ENCODE peak calls at places on chromosome 14, in five cellular contexts. K is memory B cell, I is stomach, V is foreskin keratinocyte, W is kidney tubule cell. U is an unnamed sample.

GRCh38 chr14:58167891-58168290 is 15.9 kb upstream of the ARMH4 start:
- DNase-seq in K (no peak), I (no peak), V (no peak), W (no peak), U (no peak)

GRCh38 chr14:100589071-100589759 is 2.0 kb upstream of the BEGAIN start:
- DNase-seq in K (no peak), I (no peak), V (no peak), W (no peak), U (no peak)

GRCh38 chr14:94364037-94364436 is 24.4 kb downstream of the SERPINA1 start:
- DNase-seq in K (no peak), I (no peak), V (no peak), W (no peak), U (no peak)

GRCh38 chr14:49598479-49599301 is at the start of gene LRR1:
- DNase-seq in K (peak; percentile 100), I (peak; percentile 88), V (peak; percentile 75), W (peak; percentile 87), U (peak; percentile 87)

GRCh38 chr14:63840981-63841380 is 11.8 kb upstream of the SYNE2 start:
- DNase-seq in K (no peak), I (peak; percentile 36), V (no peak), W (no peak), U (no peak)

GRCh38 chr14:25516838-25517237 is 466.9 kb upstream of the STXBP6 start:
- DNase-seq in K (no peak), I (no peak), V (no peak), W (no peak), U (no peak)

GRCh38 chr14:33692762-33693161 is 258.1 kb downstream of the EGLN3 start:
- DNase-seq in K (no peak), I (no peak), V (no peak), W (peak; percentile 83), U (no peak)

GRCh38 chr14:73245401-73246325 is 8.4 kb downstream of the PAPLN start:
- DNase-seq in K (peak; percentile 63), I (peak; percentile 62), V (no peak), W (no peak), U (peak; percentile 31)

GRCh38 chr14:30521899-30522736 is 36.8 kb upstream of the G2E3 start:
- DNase-seq in K (no peak), I (no peak), V (no peak), W (peak; percentile 49), U (no peak)

GRCh38 chr14:77097006-77097688 is 911 bp upstream of the CIPC start:
- DNase-seq in K (no peak), I (no peak), V (no peak), W (peak; percentile 45), U (no peak)

GRCh38 chr14:96663076-96663475 is 134.1 kb upstream of the VRK1 start:
- DNase-seq in K (no peak), I (no peak), V (no peak), W (no peak), U (no peak)

GRCh38 chr14:31543969-31544799 is 17.0 kb upstream of the NUBPL start:
- DNase-seq in K (no peak), I (no peak), V (no peak), W (peak; percentile 19), U (no peak)

GRCh38 chr14:20477211-20477876 is 8.1 kb downstream of the PNP start:
- DNase-seq in K (no peak), I (peak; percentile 73), V (no peak), W (peak; percentile 28), U (no peak)

U was measured in adrenal gland.